ENCODE peak calls at places on chromosomes 7 and 10, in six cellular contexts. B, F, Y, O, Z and K are unnamed samples. For H3K4me1, the result is how much of the 10 kb centered on the place peaks cover.

GRCh38 chr7:20030915-20031362 is 186.2 kb downstream of the MACC1 start:
- DNase-seq in F (no peak), Z (no peak), Y (no peak), O (no peak), B (no peak), K (no peak)

GRCh38 chr10:4131407-4132215 is 346.6 kb upstream of the KLF6 start:
- DNase-seq in Y (no peak), Z (no peak), O (no peak), B (no peak), F (no peak), K (no peak)

GRCh38 chr7:44059219-44060090 is 5.9 kb downstream of the PGAM2 start:
- DNase-seq in B (peak), Z (peak), Y (peak), F (no peak), O (no peak), K (no peak)

GRCh38 chr10:59872892-59873463 is 33.4 kb downstream of the CCDC6 start:
- DNase-seq in O (no peak), F (peak), Z (peak), Y (no peak), B (no peak), K (peak)

GRCh38 chr7:2573747-2574146 is 15.0 kb downstream of the IQCE start:
- DNase-seq in Y (peak), O (no peak), Z (no peak), F (no peak), B (no peak), K (no peak)

GRCh38 chr7:22375359-22376048 is 18.6 kb upstream of the RAPGEF5 start:
- DNase-seq in Z (no peak), O (no peak), B (no peak), Y (no peak), F (no peak), K (no peak)

GRCh38 chr10:94218496-94219183 is 144.1 kb downstream of the NOC3L start:
- DNase-seq in O (no peak), Z (no peak), F (no peak), B (no peak), Y (no peak), K (no peak)

GRCh38 chr7:157513682-157514081 is 176.9 kb downstream of the DNAJB6 start:
- DNase-seq in Y (no peak), B (peak), F (no peak), Z (peak), O (no peak), K (no peak)

GRCh38 chr7:101502466-101503098 is 126.5 kb downstream of the MYL10 start:
- DNase-seq in Z (no peak), Y (no peak), F (no peak), B (no peak), O (no peak), K (no peak)

GRCh38 chr7:114842551-114843065 is 79.3 kb upstream of the MDFIC start:
- DNase-seq in Y (no peak), Z (no peak), F (no peak), B (no peak), O (no peak), K (no peak)

GRCh38 chr7:44184221-44184873 is 4.9 kb downstream of the GCK start:
- DNase-seq in B (no peak), F (no peak), Y (no peak), O (no peak), Z (no peak), K (no peak)

GRCh38 chr10:66714741-66715140 is 211.1 kb upstream of the LRRTM3 start:
- DNase-seq in O (no peak), Z (no peak), Y (no peak), F (no peak), B (no peak), K (no peak)

GRCh38 chr7:121330053-121330833 is 1.4 kb downstream of the WNT16 start:
- DNase-seq in Y (no peak), Z (no peak), F (no peak), O (peak), B (no peak), K (no peak)

GRCh38 chr10:22552888-22553378 is 161.4 kb downstream of the PIP4K2A start:
- DNase-seq in F (no peak), B (no peak), Y (no peak), Z (no peak), O (no peak), K (peak)

GRCh38 chr7:24455813-24456525 is 117.3 kb upstream of the PALS2 start:
- DNase-seq in F (no peak), Z (no peak), B (no peak), O (no peak), Y (no peak), K (no peak)

GRCh38 chr10:119516381-119517234 is 25.9 kb downstream of the RGS10 start:
- DNase-seq in Z (peak), F (no peak), B (peak), O (peak), Y (no peak), K (no peak)

GRCh38 chr7:115679976-115680375 is 350.6 kb downstream of the TFEC start:
- DNase-seq in B (no peak), F (no peak), O (no peak), Y (no peak), Z (no peak), K (no peak)

GRCh38 chr7:74289660-74290589 is 718 bp downstream of the CLIP2 start:
- DNase-seq in O (no peak), Z (no peak), F (no peak), Y (no peak), B (peak), K (no peak)

GRCh38 chr10:63466168-63466935 is 575 bp upstream of the JMJD1C start:
- DNase-seq in Z (peak), F (no peak), Y (peak), B (peak), O (peak), K (peak)

GRCh38 chr7:129188372-129188891 is at the start of gene SMO:
- DNase-seq in Z (no peak), O (no peak), Y (peak), B (peak), F (no peak), K (no peak)

GRCh38 chr7:129187681-129188371 is 607 bp upstream of the SMO start:
- DNase-seq in Z (no peak), B (no peak), Y (no peak), O (no peak), F (no peak), K (no peak)

GRCh38 chr7:129191272-129191671 is 2.8 kb downstream of the SMO start:
- DNase-seq in O (no peak), B (no peak), Z (no peak), F (no peak), Y (no peak), K (no peak)

GRCh38 chr7:129189661-129190310 is 1.4 kb downstream of the SMO start:
- DNase-seq in F (no peak), B (no peak), O (no peak), Y (no peak), Z (no peak), K (no peak)

GRCh38 chr7:129188892-129189660 is 643 bp downstream of the SMO start:
- DNase-seq in O (no peak), F (no peak), Y (peak), B (no peak), Z (no peak), K (no peak)
- H3K4me1 ChIP-seq in O (under half), F (under half), Y (under half), B (under half), Z (under half), K (under half)

GRCh38 chr10:124650820-124651401 is 93.3 kb downstream of the FAM53B start:
- DNase-seq in Y (no peak), B (peak), F (no peak), O (no peak), Z (no peak), K (no peak)
- H3K4me1 ChIP-seq in Y (under half), B (half or more), F (under half), O (under half), Z (half or more), K (half or more)

GRCh38 chr7:127904706-127905056 is 126.6 kb downstream of the LRRC4 start:
- DNase-seq in F (no peak), Z (no peak), O (no peak), Y (no peak), B (no peak), K (no peak)

GRCh38 chr7:127900735-127901685 is 130.2 kb downstream of the LRRC4 start:
- DNase-seq in B (no peak), Y (no peak), O (no peak), Z (no peak), F (no peak), K (no peak)

GRCh38 chr7:127903913-127904705 is 127.1 kb downstream of the LRRC4 start:
- DNase-seq in O (no peak), B (no peak), F (no peak), Z (no peak), Y (no peak), K (no peak)

GRCh38 chr7:127900116-127900515 is 131.1 kb downstream of the LRRC4 start:
- DNase-seq in B (no peak), O (no peak), Z (no peak), F (no peak), Y (no peak), K (no peak)

GRCh38 chr7:127901895-127902703 is 129.1 kb downstream of the LRRC4 start:
- DNase-seq in Z (no peak), F (no peak), B (no peak), Y (no peak), O (no peak), K (no peak)
- H3K4me1 ChIP-seq in Z (under half), F (under half), B (under half), Y (under half), O (under half), K (under half)

GRCh38 chr7:75967573-75967997 is 26.8 kb downstream of the TMEM120A start:
- DNase-seq in Z (no peak), Y (no peak), B (no peak), F (no peak), O (no peak), K (peak)
- H3K4me1 ChIP-seq in Z (half or more), Y (half or more), B (under half), F (under half), O (under half), K (half or more)

DNA sequence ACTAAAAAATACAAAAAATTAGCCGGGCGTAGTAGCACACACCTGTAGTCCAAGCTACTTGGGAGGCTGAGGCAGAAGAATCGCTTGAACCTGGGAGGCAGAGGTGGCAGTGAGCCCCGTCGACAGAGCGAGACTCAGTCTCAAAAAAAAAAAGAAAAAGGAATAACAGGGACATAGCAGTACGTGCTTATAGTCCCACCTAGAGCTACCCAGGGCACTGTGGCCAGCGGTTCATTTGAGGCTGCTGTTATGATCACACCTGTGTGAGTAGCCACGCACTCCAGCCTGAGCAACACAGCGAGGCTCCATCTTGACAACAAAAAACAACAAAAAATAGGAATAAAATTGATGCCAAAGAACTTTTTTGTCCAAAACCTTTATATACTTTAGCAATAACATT is 17.1 kb downstream of the WAPL start:
- DNase-seq in B (no peak), Y (no peak), O (no peak), Z (no peak), F (no peak), K (no peak)
- H3K4me1 ChIP-seq in B (under half), Y (under half), O (under half), Z (under half), F (under half), K (under half)

DNA sequence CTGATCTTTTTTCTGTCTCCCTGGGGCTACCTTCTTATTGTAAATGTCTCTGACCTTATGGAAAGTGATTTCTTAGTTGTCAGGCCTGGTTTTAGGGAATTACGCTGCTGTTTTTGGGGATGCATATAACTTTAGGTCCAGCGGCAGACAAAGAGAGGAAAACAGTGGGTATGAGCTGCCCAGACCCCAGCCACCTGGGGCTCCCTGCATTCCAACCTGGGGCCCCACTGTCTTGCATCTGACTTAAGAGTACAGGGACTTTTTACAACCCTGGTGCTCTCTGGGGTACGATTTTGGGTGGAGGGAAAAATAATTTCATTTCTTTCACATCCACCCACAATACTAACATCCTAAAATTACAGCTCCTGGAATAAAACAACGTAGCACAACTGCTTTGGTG is 119.4 kb downstream of the PRPF18 start:
- DNase-seq in Y (no peak), F (no peak), Z (no peak), B (no peak), O (no peak), K (no peak)
- H3K4me1 ChIP-seq in Y (under half), F (under half), Z (under half), B (under half), O (under half), K (under half)